ENCODE peak calls at places on chromosomes 3 and 15, in six cellular contexts. P is stimulated activated CD8-positive, alpha-beta memory T cell treated with anti-CD3 and anti-CD28 coated beads, Interleukin-2, amount 100 ng/mL, for 48 hours; V is AG04449; A is HT1080; I is neural progenitor cell; N is HEK293T. O is an unnamed sample.

GRCh38 chr15:65824941-65825544 is 33.0 kb upstream of the DENND4A start:
- DNase-seq in N (no peak), V (peak; percentile 28), I (no peak), A (no peak), P (no peak), O (no peak)

GRCh38 chr3:183635431-183636220 is at the start of gene KLHL24:
- DNase-seq in I (peak; percentile 96), N (peak; percentile 77), V (peak; percentile 51), P (peak; percentile 89), A (peak; percentile 92), O (peak; percentile 75)

GRCh38 chr3:43726511-43726910 is 35.8 kb downstream of the ABHD5 start:
- DNase-seq in P (no peak), V (no peak), A (no peak), I (no peak), N (no peak), O (no peak)

GRCh38 chr3:15327941-15328340 is 4.4 kb downstream of the SH3BP5 start:
- DNase-seq in N (no peak), A (peak; percentile 73), V (no peak), P (no peak), I (no peak), O (no peak)

GRCh38 chr3:78258798-78259197 is 1218.9 kb downstream of the ROBO2 start:
- DNase-seq in N (no peak), V (peak; percentile 87), I (no peak), A (no peak), P (no peak), O (no peak)

GRCh38 chr3:73729969-73730440 is 105.3 kb upstream of the PDZRN3 start:
- DNase-seq in P (no peak), V (no peak), A (no peak), N (no peak), I (peak; percentile 28), O (no peak)

GRCh38 chr3:31035681-31036080 is 141.2 kb upstream of the GADL1 start:
- DNase-seq in I (no peak), A (peak; percentile 36), V (no peak), P (no peak), N (no peak), O (no peak)

GRCh38 chr3:48410205-48411040 is 19.5 kb downstream of the PLXNB1 start:
- DNase-seq in N (no peak), V (no peak), A (no peak), P (no peak), I (no peak), O (no peak)

GRCh38 chr3:124491098-124491497 is 239.2 kb upstream of the UMPS start:
- DNase-seq in I (no peak), A (no peak), N (no peak), V (no peak), P (no peak), O (no peak)

GRCh38 chr3:11498646-11499045 is 145.1 kb downstream of the VGLL4 start:
- DNase-seq in I (no peak), V (no peak), P (no peak), A (peak; percentile 80), N (no peak), O (no peak)

GRCh38 chr3:61893840-61894566 is 332.6 kb downstream of the PTPRG start:
- DNase-seq in V (no peak), P (no peak), I (no peak), N (no peak), A (no peak), O (no peak)

GRCh38 chr3:146067048-146067447 is 93.9 kb downstream of the PLOD2 start:
- DNase-seq in V (peak; percentile 47), P (no peak), N (no peak), I (no peak), A (peak; percentile 48), O (no peak)

GRCh38 chr3:192445768-192446644 is 281.3 kb downstream of the FGF12 start:
- DNase-seq in P (no peak), V (no peak), I (peak; percentile 11), N (no peak), A (peak; percentile 35), O (no peak)

GRCh38 chr15:33074942-33075341 is 119.6 kb downstream of the FMN1 start:
- DNase-seq in I (no peak), A (no peak), V (no peak), N (no peak), P (no peak), O (no peak)

GRCh38 chr3:172560026-172560425 is 36.8 kb upstream of the TNFSF10 start:
- DNase-seq in V (no peak), P (no peak), I (no peak), N (no peak), A (no peak), O (no peak)

GRCh38 chr3:151434151-151434890 is 26.5 kb downstream of the IGSF10 start:
- DNase-seq in P (no peak), A (peak; percentile 81), I (no peak), N (no peak), V (peak; percentile 65), O (no peak)

GRCh38 chr3:58526124-58526957 is 10.6 kb downstream of the ACOX2 start:
- DNase-seq in I (no peak), V (peak; percentile 64), N (no peak), A (peak; percentile 98), P (no peak), O (no peak)

GRCh38 chr3:123299581-123299980 is 97.8 kb downstream of the SEC22A start:
- DNase-seq in I (no peak), P (no peak), A (no peak), N (no peak), V (no peak), O (no peak)

GRCh38 chr3:48400824-48401433 is 28.9 kb downstream of the FBXW12 start:
- DNase-seq in I (peak; percentile 70), P (peak; percentile 26), V (no peak), N (peak; percentile 80), A (peak; percentile 55), O (peak; percentile 82)

GRCh38 chr3:112718516-112718915 is 77.6 kb upstream of the CCDC80 start:
- DNase-seq in A (no peak), N (no peak), P (no peak), I (no peak), V (no peak), O (no peak)

GRCh38 chr3:46065294-46065705 is 38.0 kb upstream of the XCR1 start:
- DNase-seq in P (peak; percentile 49), V (no peak), N (no peak), A (peak; percentile 37), I (no peak), O (no peak)

GRCh38 chr3:55897573-55898224 is 410.6 kb upstream of the WNT5A start:
- DNase-seq in N (peak; percentile 32), A (peak; percentile 23), P (no peak), I (peak; percentile 57), V (no peak), O (no peak)

GRCh38 chr3:113533534-113533892 is 1.2 kb downstream of the SIDT1 start:
- DNase-seq in N (no peak), I (no peak), P (no peak), A (no peak), V (no peak), O (no peak)

GRCh38 chr3:170485696-170486095 is 67.0 kb downstream of the CLDN11 start:
- DNase-seq in N (no peak), A (no peak), I (no peak), P (no peak), V (no peak), O (no peak)

GRCh38 chr15:99427668-99428361 is 138.0 kb upstream of the MEF2A start:
- DNase-seq in A (no peak), N (no peak), P (no peak), I (no peak), V (no peak), O (no peak)

GRCh38 chr3:188268336-188268735 is 114.4 kb downstream of the LPP start:
- DNase-seq in I (no peak), V (no peak), N (no peak), P (no peak), A (no peak), O (no peak)

GRCh38 chr3:33047842-33048834 is 48.8 kb downstream of the GLB1 start:
- DNase-seq in P (no peak), N (no peak), I (no peak), A (no peak), V (no peak), O (no peak)

GRCh38 chr3:31999902-32000439 is 18.4 kb downstream of the ZNF860 start:
- DNase-seq in I (no peak), V (no peak), P (no peak), A (peak; percentile 21), N (no peak), O (no peak)

GRCh38 chr3:27589795-27590194 is 105.6 kb upstream of the SLC4A7 start:
- DNase-seq in A (peak; percentile 54), V (no peak), N (no peak), I (no peak), P (no peak), O (no peak)

GRCh38 chr3:64440498-64440897 is 215.2 kb upstream of the PRICKLE2 start:
- DNase-seq in I (no peak), V (no peak), A (peak; percentile 81), N (no peak), P (no peak), O (no peak)

GRCh38 chr3:16297991-16298885 is 33.2 kb downstream of the OXNAD1 start:
- DNase-seq in N (no peak), A (no peak), P (no peak), I (no peak), V (no peak), O (no peak)

GRCh38 chr3:42118762-42119361 is 27.7 kb downstream of the TRAK1 start:
- DNase-seq in N (peak; percentile 67), V (no peak), P (no peak), I (peak; percentile 43), A (peak; percentile 80), O (peak; percentile 66)